ENCODE peak calls at places on chromosomes 13 and 19, in four cellular contexts. One of them, this sample, is unnamed.

GRCh38 chr19:43662487-43662886 is 7.5 kb downstream of the PLAUR start:
- DNase-seq in IMR-90: no peak
- DNase-seq in GM12878: no peak
- DNase-seq in K562: peak
- DNase-seq in this sample: no peak

GRCh38 chr19:2841858-2842574 is 741 bp downstream of the ZNF555 start:
- DNase-seq in IMR-90: no peak
- DNase-seq in GM12878: no peak
- DNase-seq in K562: peak
- DNase-seq in this sample: no peak

GRCh38 chr13:93364166-93364565 is 137.6 kb downstream of the GPC6 start:
- DNase-seq in IMR-90: peak
- DNase-seq in GM12878: no peak
- DNase-seq in K562: no peak
- DNase-seq in this sample: no peak

GRCh38 chr13:110283661-110284516 is 23.1 kb downstream of the COL4A1 start:
- DNase-seq in IMR-90: peak
- DNase-seq in GM12878: no peak
- DNase-seq in K562: no peak
- DNase-seq in this sample: no peak

GRCh38 chr13:42086582-42086981 is 38.1 kb downstream of the DGKH start:
- DNase-seq in IMR-90: no peak
- DNase-seq in GM12878: peak
- DNase-seq in K562: no peak
- DNase-seq in this sample: no peak

GRCh38 chr19:6020166-6020967 is 42.4 kb upstream of the RANBP3 start:
- DNase-seq in IMR-90: no peak
- DNase-seq in GM12878: no peak
- DNase-seq in K562: no peak
- DNase-seq in this sample: no peak

GRCh38 chr19:45323671-45324081 is 1.0 kb upstream of the CKM start:
- DNase-seq in IMR-90: no peak
- DNase-seq in GM12878: no peak
- DNase-seq in K562: no peak
- DNase-seq in this sample: no peak

GRCh38 chr13:97332725-97333124 is 101.2 kb upstream of the RAP2A start:
- DNase-seq in IMR-90: no peak
- DNase-seq in GM12878: no peak
- DNase-seq in K562: no peak
- DNase-seq in this sample: no peak

GRCh38 chr19:47032171-47032811 is 12.7 kb downstream of the NPAS1 start:
- DNase-seq in IMR-90: no peak
- DNase-seq in GM12878: no peak
- DNase-seq in K562: peak
- DNase-seq in this sample: peak

DNA sequence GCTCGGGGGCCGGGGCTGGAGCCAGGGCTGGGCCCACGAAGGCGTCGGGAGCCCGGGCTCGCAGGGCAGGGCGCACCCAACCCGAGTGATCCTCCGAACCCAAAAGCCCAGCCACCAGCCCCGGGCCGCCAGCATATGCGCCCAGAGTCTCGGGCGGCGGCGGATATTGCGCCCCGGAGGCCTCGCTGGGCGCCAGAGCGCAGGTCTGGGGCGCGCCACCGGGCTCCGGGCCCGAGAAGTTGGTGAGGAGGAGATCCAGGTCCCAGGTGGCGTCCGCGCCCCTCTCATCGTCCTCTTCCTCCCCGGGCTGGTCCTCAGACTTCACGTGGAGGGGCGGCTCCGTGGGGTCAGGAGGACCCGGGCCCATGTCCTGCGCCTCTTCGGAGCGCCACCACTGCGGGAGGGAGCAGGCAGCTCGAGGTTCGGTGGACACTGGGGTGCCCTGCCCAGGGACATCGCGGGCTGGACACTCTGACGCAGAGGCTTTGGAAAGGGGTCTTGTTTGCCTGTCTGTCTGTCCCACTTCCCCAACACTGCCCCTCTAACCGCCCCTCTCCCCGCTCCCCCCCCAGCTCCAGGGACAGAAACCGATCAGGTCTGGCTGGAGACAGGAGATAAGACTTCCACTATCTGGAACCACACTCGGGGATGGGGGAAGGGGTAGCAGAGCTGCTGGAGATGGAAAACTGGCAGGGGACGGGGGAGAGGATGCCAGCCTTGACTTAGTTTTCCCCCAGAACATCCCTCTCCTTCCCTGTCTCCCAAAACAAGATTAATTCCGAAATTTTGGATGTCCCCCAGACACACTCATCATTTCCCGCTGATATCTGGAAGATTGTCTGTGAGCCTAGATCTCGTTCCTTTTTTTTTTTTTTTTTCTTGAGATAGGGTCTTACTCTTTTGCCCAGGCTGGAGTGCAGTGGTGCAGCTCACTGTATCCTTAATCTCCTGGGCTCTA is 973 bp downstream of the KLF1 start:
- DNase-seq in IMR-90: no peak
- DNase-seq in GM12878: no peak
- DNase-seq in K562: peak
- DNase-seq in this sample: no peak
- TF ChIP-seq ELK1 in IMR-90: no peak
- TF ChIP-seq ELK1 in GM12878: no peak
- TF ChIP-seq ELK1 in K562: no peak
- TF ChIP-seq ELK1 in this sample: no peak

DNA sequence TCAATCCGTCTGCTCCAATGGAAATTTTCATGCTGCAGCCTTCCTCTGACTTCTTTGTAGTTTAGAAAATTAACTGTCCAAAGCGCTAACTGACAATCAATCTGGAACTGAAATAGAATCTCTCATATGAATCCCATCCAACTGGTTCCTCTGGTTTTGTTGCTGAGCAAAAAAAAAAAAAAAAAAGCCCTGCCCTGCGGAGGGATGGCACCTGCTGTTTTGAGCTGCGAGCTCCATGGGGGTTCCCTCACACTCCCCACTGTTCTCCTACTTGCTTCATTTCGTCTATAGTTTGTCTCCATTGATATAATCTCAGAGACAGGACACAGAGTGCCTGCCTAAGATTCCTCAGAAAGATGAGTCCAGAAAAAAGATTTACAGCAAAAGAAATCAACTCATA is 33.4 kb downstream of the FAAP24 start:
- DNase-seq in IMR-90: no peak
- DNase-seq in GM12878: no peak
- DNase-seq in K562: no peak
- DNase-seq in this sample: no peak
- TF ChIP-seq ELK1 in IMR-90: no peak
- TF ChIP-seq ELK1 in GM12878: no peak
- TF ChIP-seq ELK1 in K562: no peak
- TF ChIP-seq ELK1 in this sample: no peak

GRCh38 chr13:75042809-75043208 is 439.2 kb downstream of the TBC1D4 start:
- DNase-seq in IMR-90: no peak
- DNase-seq in GM12878: no peak
- DNase-seq in K562: no peak
- DNase-seq in this sample: no peak

DNA sequence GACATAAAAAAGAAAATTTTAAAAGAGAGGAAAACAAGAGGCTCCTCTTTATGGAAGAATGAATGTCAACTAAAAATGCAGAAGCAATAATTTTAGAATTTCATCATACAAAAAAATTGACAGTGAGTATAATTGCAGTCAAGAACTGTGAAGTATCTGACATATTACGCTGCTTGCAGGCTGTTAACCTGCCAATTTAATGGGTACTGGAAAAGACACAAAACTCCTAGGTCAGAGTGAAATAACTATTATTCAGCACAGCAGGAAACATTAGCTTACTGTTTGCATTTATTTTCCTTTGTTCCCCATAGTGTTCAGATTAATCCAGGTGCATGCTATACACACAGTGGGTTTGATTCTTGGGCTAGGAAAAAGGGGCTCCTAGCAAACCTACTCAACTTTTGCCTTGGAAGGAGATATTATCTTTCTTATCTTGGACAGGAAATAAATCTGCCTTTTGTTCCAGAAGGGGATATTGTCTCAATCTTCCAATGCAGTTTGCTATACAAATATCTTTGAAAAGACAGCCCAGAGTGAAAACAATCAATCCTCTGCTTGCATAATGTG is 443.6 kb downstream of the TBC1D4 start:
- DNase-seq in IMR-90: no peak
- DNase-seq in GM12878: no peak
- DNase-seq in K562: no peak
- DNase-seq in this sample: no peak
- TF ChIP-seq ELK1 in IMR-90: no peak
- TF ChIP-seq ELK1 in GM12878: no peak
- TF ChIP-seq ELK1 in K562: no peak
- TF ChIP-seq ELK1 in this sample: no peak

DNA sequence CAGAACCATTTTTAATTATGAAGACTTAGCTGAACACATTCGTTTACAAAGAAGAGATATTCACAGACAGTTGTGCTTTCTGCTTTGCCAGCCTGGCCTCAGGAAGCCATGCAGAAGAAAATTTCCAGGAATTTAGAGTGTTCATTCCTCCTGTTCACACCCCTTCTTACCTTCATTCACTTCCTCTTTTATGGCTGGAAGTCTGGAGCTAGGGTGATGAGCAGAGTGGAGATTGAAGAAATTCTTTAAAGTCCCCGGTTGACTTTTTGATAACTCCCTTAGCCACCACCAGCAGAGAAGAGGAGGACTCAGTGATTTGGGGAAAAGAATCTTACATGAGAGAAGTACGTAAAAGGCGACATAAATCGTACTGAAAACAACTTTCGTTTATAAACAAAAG is 263.6 kb upstream of the TSHZ3 start:
- DNase-seq in IMR-90: no peak
- DNase-seq in GM12878: no peak
- DNase-seq in K562: no peak
- DNase-seq in this sample: no peak
- TF ChIP-seq ELK1 in IMR-90: no peak
- TF ChIP-seq ELK1 in GM12878: no peak
- TF ChIP-seq ELK1 in K562: no peak
- TF ChIP-seq ELK1 in this sample: no peak

DNA sequence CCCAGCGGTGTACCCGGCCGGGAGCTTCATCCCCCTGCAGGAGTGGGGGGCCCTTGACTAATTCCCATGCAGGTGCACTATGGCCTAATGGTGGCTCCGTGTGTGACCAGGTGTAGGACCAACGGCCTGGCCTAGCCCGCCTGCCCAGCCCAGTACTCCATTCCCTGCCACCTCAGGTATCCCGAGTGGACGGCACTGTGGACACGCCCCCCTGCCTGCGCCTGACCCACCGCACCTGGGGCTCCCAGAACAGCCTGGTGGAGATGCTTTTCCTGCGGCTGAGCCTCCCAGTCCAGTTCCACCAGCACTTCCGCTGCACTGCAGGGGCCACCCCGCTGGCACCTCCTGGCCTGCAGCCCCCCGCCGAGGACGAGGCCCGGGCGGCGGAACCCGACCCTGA is 39.7 kb downstream of the RYR1 start:
- DNase-seq in IMR-90: no peak
- DNase-seq in GM12878: no peak
- DNase-seq in K562: no peak
- DNase-seq in this sample: no peak
- TF ChIP-seq ELK1 in IMR-90: no peak
- TF ChIP-seq ELK1 in GM12878: no peak
- TF ChIP-seq ELK1 in K562: no peak
- TF ChIP-seq ELK1 in this sample: no peak

This sample was measured in A549.